ENCODE peak calls at places on chromosomes 6 and 20, in five cellular contexts. S, Y, K, Q and E are unnamed samples.

GRCh38 chr6:48200874-48201273 is 89.9 kb upstream of the PTCHD4 start:
- DNase-seq in Q (no peak), Y (no peak), S (no peak), K (no peak), E (no peak)

GRCh38 chr20:60586417-60587105 is 628.3 kb downstream of the CDH26 start:
- DNase-seq in Y (no peak), S (no peak), Q (no peak), K (no peak), E (no peak)

GRCh38 chr6:130841128-130841728 is 14.0 kb downstream of the SMLR1 start:
- DNase-seq in S (no peak), Y (no peak), Q (no peak), K (no peak), E (no peak)

GRCh38 chr6:32074996-32075532 is 34.1 kb downstream of the TNXB start:
- DNase-seq in Y (no peak), Q (no peak), S (no peak), K (no peak), E (no peak)

GRCh38 chr6:45562171-45562570 is 184.4 kb upstream of the SUPT3H start:
- DNase-seq in K (no peak), Y (no peak), S (no peak), Q (no peak), E (no peak)

GRCh38 chr6:17204548-17204947 is 76.6 kb upstream of the RBM24 start:
- DNase-seq in Q (no peak), Y (no peak), S (no peak), K (no peak), E (no peak)

GRCh38 chr6:46032112-46032998 is 16.7 kb upstream of the CLIC5 start:
- DNase-seq in S (no peak), Y (no peak), Q (no peak), K (no peak), E (no peak)

GRCh38 chr20:13373400-13373799 is 152.3 kb downstream of the ISM1 start:
- DNase-seq in Y (no peak), Q (no peak), S (no peak), K (no peak), E (no peak)

GRCh38 chr6:43914272-43915147 is 144.5 kb downstream of the VEGFA start:
- DNase-seq in S (no peak), K (no peak), Q (no peak), Y (no peak), E (no peak)

GRCh38 chr20:56657879-56658278 is 28.8 kb downstream of the TFAP2C start:
- DNase-seq in Q (no peak), K (no peak), S (no peak), Y (no peak), E (no peak)